ENCODE peak calls at places on chromosomes 6 and 20, in nine cellular contexts. M is caudate nucleus; I is fibroblast of lung; R is brain microvascular endothelial cell; A is left ventricle myocardium inferior; B is naive thymus-derived CD4-positive, alpha-beta T cell; H is body of pancreas; S is mammary epithelial cell; E is H9. J is an unnamed sample.

GRCh38 chr6:143060806-143061596 is at the start of gene AIG1:
- DNase-seq in M (peak; percentile 29), I (no peak), R (peak; percentile 33), A (no peak), B (peak; percentile 75), H (no peak), S (peak; percentile 75), E (peak; percentile 69), J (no peak)

GRCh38 chr6:147508073-147508870 is at the start of gene SAMD5:
- DNase-seq in M (peak; percentile 20), I (peak; percentile 72), R (peak; percentile 40), A (peak; percentile 33), B (peak; percentile 16), H (peak; percentile 38), S (peak; percentile 75), E (peak; percentile 76), J (peak; percentile 89)

GRCh38 chr20:9215539-9215938 is 146.7 kb downstream of the PLCB4 start:
- DNase-seq in M (no peak), I (peak; percentile 33), R (no peak), A (no peak), B (no peak), H (no peak), S (no peak), E (no peak), J (no peak)

GRCh38 chr6:170450946-170451761 is 102.0 kb downstream of the PSMB1 start:
- DNase-seq in M (no peak), I (no peak), R (no peak), A (no peak), B (no peak), H (no peak), S (no peak), E (no peak), J (no peak)

GRCh38 chr6:45681860-45682488 is 304.2 kb upstream of the SUPT3H start:
- DNase-seq in M (no peak), I (peak; percentile 57), R (peak; percentile 53), A (no peak), B (peak; percentile 15), H (peak; percentile 68), S (peak; percentile 62), E (no peak), J (no peak)

GRCh38 chr6:2194643-2195042 is 50.8 kb downstream of the GMDS start:
- DNase-seq in M (no peak), I (no peak), R (no peak), A (no peak), B (no peak), H (no peak), S (no peak), E (no peak), J (no peak)

GRCh38 chr6:124999105-124999764 is 37.0 kb downstream of the RNF217 start:
- DNase-seq in M (no peak), I (no peak), R (no peak), A (no peak), B (no peak), H (peak; percentile 71), S (no peak), E (no peak), J (no peak)

GRCh38 chr20:56468317-56469076 is at the start of gene RTF2:
- DNase-seq in M (peak; percentile 82), I (peak; percentile 93), R (peak; percentile 96), A (peak; percentile 94), B (peak; percentile 96), H (peak; percentile 92), S (peak; percentile 91), E (peak; percentile 94), J (peak; percentile 96)

GRCh38 chr6:136657629-136658028 is 107.4 kb upstream of the MAP7 start:
- DNase-seq in M (no peak), I (peak; percentile 49), R (peak; percentile 54), A (no peak), B (no peak), H (no peak), S (no peak), E (no peak), J (no peak)

DNA sequence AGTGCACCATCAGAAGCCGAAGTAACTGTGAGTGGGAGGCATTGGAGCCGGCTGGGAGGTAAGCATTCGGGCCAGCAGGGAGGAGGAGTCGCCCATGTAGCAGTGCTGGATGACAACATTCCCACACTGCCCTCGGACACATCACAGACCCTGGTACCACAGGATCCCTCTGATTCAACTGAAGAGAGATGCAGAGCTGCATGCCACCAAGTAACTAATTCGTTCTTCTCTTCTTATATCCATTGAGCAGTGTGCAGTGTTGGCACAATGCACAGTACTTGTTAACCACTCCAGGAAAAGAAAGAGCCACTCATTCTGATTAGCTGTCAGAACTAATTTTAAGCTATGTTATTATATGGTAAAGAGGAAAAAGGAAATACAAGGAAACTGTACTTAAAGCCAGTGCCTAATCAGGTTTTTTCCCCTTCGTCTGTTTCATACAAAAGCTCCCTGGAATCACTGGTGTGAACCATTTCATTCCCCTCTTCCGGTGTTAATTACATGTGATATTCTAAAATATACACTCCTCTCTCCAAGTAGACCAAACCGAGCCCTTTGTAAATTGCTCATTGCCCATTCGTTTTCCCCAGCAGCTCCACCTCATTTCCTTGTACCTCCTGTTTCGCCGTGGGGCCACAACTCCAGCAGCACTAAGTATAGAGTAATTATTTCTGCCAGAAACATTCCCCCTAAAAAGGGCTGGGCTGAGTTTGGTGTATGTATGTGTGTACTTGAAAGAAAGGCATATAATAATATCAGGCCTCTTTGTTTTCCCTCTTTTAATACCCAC is 32.4 kb upstream of the ADTRP start:
- DNase-seq in M (no peak), I (no peak), R (peak; percentile 41), A (no peak), B (no peak), H (no peak), S (no peak), E (no peak), J (no peak)
- H3K27ac ChIP-seq in M (no peak overlapping the region), I (no peak overlapping the region), R (no peak overlapping the region), A (peak overlapping the region; percentile 77), B (no peak overlapping the region), H (no peak overlapping the region), S (no peak overlapping the region), E (no peak overlapping the region), J (no peak overlapping the region)

GRCh38 chr6:20212392-20213111 is at the start of gene MBOAT1:
- DNase-seq in M (peak; percentile 17), I (peak; percentile 89), R (peak; percentile 76), A (peak; percentile 94), B (peak; percentile 61), H (peak; percentile 90), S (peak; percentile 96), E (peak; percentile 83), J (peak; percentile 95)

GRCh38 chr6:20213271-20213798 is 1.1 kb upstream of the MBOAT1 start:
- DNase-seq in M (no peak), I (peak; percentile 12), R (no peak), A (no peak), B (no peak), H (no peak), S (no peak), E (no peak), J (no peak)

GRCh38 chr6:20210158-20210557 is 2.1 kb downstream of the MBOAT1 start:
- DNase-seq in M (no peak), I (no peak), R (no peak), A (no peak), B (no peak), H (no peak), S (no peak), E (no peak), J (no peak)

GRCh38 chr6:20211037-20211940 is 980 bp downstream of the MBOAT1 start:
- DNase-seq in M (no peak), I (peak; percentile 53), R (no peak), A (no peak), B (no peak), H (peak; percentile 50), S (peak; percentile 85), E (peak; percentile 74), J (no peak)

DNA sequence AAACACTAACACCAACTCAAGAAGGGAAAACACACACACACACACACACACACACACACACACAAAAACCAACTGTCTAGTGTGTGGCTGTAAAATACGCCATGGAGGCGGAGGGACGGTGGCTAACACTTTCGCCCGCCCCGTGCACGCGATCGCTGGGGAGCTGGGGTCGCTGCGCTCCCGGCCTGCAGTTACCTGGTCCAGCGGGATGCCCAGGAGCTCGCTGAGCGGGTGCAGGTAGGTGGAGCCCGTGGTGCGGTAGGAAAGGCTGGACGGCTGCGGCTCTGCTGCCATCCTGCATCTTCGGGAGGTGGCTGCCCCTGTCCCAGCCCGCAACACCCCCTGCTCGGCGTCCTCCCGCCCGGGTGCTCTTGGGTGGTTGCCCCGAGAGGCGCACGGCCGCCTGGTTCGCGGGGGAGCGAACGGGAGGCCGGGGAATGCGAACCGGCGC is 303 bp downstream of the MBOAT1 start:
- DNase-seq in M (no peak), I (no peak), R (no peak), A (no peak), B (peak; percentile 37), H (peak; percentile 49), S (no peak), E (peak; percentile 62), J (no peak)
- H3K27ac ChIP-seq in M (no peak overlapping the region), I (peak overlapping the region; percentile 78), R (no peak overlapping the region), A (peak overlapping the region; percentile 97), B (peak overlapping the region; percentile 57), H (peak overlapping the region; percentile 92), S (peak overlapping the region; percentile 92), E (no peak overlapping the region), J (peak overlapping the region; percentile 53)

GRCh38 chr6:157768863-157769551 is 54.0 kb upstream of the SNX9 start:
- DNase-seq in M (no peak), I (no peak), R (no peak), A (no peak), B (peak; percentile 26), H (no peak), S (no peak), E (no peak), J (no peak)

GRCh38 chr6:157769776-157770430 is 53.1 kb upstream of the SNX9 start:
- DNase-seq in M (no peak), I (no peak), R (no peak), A (no peak), B (no peak), H (no peak), S (no peak), E (no peak), J (no peak)

GRCh38 chr6:157767071-157767750 is 55.8 kb upstream of the SNX9 start:
- DNase-seq in M (no peak), I (no peak), R (no peak), A (no peak), B (no peak), H (no peak), S (no peak), E (no peak), J (no peak)

GRCh38 chr6:157768304-157768703 is 54.7 kb upstream of the SNX9 start:
- DNase-seq in M (no peak), I (no peak), R (no peak), A (no peak), B (peak; percentile 44), H (no peak), S (no peak), E (no peak), J (no peak)

GRCh38 chr6:157767757-157768156 is 55.3 kb upstream of the SNX9 start:
- DNase-seq in M (no peak), I (no peak), R (no peak), A (no peak), B (no peak), H (no peak), S (no peak), E (no peak), J (no peak)
- H3K27ac ChIP-seq in M (no peak overlapping the region), I (no peak overlapping the region), R (no peak overlapping the region), A (peak overlapping the region; percentile 44), B (peak overlapping the region; percentile 25), H (no peak overlapping the region), S (no peak overlapping the region), E (no peak overlapping the region), J (no peak overlapping the region)

GRCh38 chr6:130406935-130407532 is 41.2 kb downstream of the TMEM200A start:
- DNase-seq in M (no peak), I (no peak), R (no peak), A (no peak), B (no peak), H (no peak), S (no peak), E (no peak), J (no peak)
- H3K27ac ChIP-seq in M (no peak overlapping the region), I (no peak overlapping the region), R (no peak overlapping the region), A (no peak overlapping the region), B (no peak overlapping the region), H (no peak overlapping the region), S (no peak overlapping the region), E (no peak overlapping the region), J (no peak overlapping the region)